ENCODE peak calls at places on chromosomes 7 and 10, in ten cellular contexts. U is H1, T is Panc1, I is GM23338, S is SK-N-MC, B is GM12878, M is transverse colon, Z is endothelial cell of umbilical vein, G is prostate gland, R is HCT116. W is an unnamed sample.

GRCh38 chr10:86188326-86188725 is 178.3 kb downstream of the GRID1 start:
- DNase-seq in U (no peak), T (no peak), I (no peak), S (no peak), B (no peak), M (no peak), Z (no peak), G (no peak), R (no peak), W (no peak)

GRCh38 chr10:49740346-49741107 is 21.6 kb downstream of the OGDHL start:
- DNase-seq in U (no peak), T (no peak), I (no peak), S (no peak), B (no peak), M (no peak), Z (no peak), G (no peak), R (no peak), W (no peak)

GRCh38 chr7:128844777-128845311 is 14.6 kb downstream of the FLNC start:
- DNase-seq in U (no peak), T (no peak), I (no peak), S (no peak), B (no peak), M (no peak), Z (no peak), G (no peak), R (no peak), W (no peak)

GRCh38 chr7:99685129-99685758 is 5.4 kb upstream of the CYP3A5 start:
- DNase-seq in U (no peak), T (no peak), I (no peak), S (no peak), B (no peak), M (no peak), Z (no peak), G (no peak), R (no peak), W (no peak)

GRCh38 chr10:69318997-69319727 is 40.9 kb downstream of the HK1 start:
- DNase-seq in U (no peak), T (no peak), I (no peak), S (no peak), B (no peak), M (peak), Z (peak), G (peak), R (no peak), W (peak)

GRCh38 chr10:117894339-117894738 is 152.4 kb downstream of the RAB11FIP2 start:
- DNase-seq in U (no peak), T (no peak), I (no peak), S (no peak), B (no peak), M (no peak), Z (no peak), G (no peak), R (no peak), W (no peak)

GRCh38 chr10:68397005-68397404 is 10.1 kb downstream of the RUFY2 start:
- DNase-seq in U (no peak), T (no peak), I (no peak), S (no peak), B (no peak), M (no peak), Z (no peak), G (no peak), R (no peak), W (no peak)

GRCh38 chr10:98555011-98555619 is 108.4 kb upstream of the HPS1 start:
- DNase-seq in U (no peak), T (no peak), I (no peak), S (peak), B (no peak), M (no peak), Z (peak), G (no peak), R (no peak), W (no peak)

GRCh38 chr10:48340734-48341133 is 34.3 kb downstream of the MAPK8 start:
- DNase-seq in U (no peak), T (no peak), I (no peak), S (no peak), B (no peak), M (no peak), Z (no peak), G (no peak), R (no peak), W (no peak)

GRCh38 chr10:102347236-102347828 is 48.2 kb upstream of the NFKB2 start:
- DNase-seq in U (peak), T (no peak), I (peak), S (no peak), B (no peak), M (peak), Z (peak), G (peak), R (peak), W (peak)

GRCh38 chr7:99563650-99564049 is 5.2 kb downstream of the ZNF655 start:
- DNase-seq in U (no peak), T (no peak), I (no peak), S (no peak), B (no peak), M (no peak), Z (no peak), G (no peak), R (no peak), W (no peak)

GRCh38 chr10:102869290-102870198 is at the start of gene AS3MT:
- DNase-seq in U (no peak), T (no peak), I (peak), S (no peak), B (no peak), M (peak), Z (peak), G (peak), R (no peak), W (no peak)

GRCh38 chr7:115102738-115103137 is 180.8 kb downstream of the MDFIC start:
- DNase-seq in U (no peak), T (no peak), I (no peak), S (no peak), B (no peak), M (no peak), Z (no peak), G (no peak), R (no peak), W (no peak)
- H3K4me3 ChIP-seq in U (no peak), T (no peak), I (no peak), S (no peak), B (no peak), M (no peak), Z (no peak), G (no peak), R (no peak), W (no peak)

GRCh38 chr10:62377026-62377415 is 2.9 kb downstream of the ZNF365 start:
- DNase-seq in U (no peak), T (no peak), I (no peak), S (no peak), B (no peak), M (no peak), Z (no peak), G (no peak), R (no peak), W (no peak)

GRCh38 chr10:62374862-62375710 is 917 bp downstream of the ZNF365 start:
- DNase-seq in U (no peak), T (no peak), I (peak), S (no peak), B (no peak), M (no peak), Z (no peak), G (no peak), R (no peak), W (no peak)

GRCh38 chr10:62376064-62377025 is 2.2 kb downstream of the ZNF365 start:
- DNase-seq in U (no peak), T (no peak), I (no peak), S (no peak), B (no peak), M (no peak), Z (no peak), G (no peak), R (no peak), W (no peak)

GRCh38 chr10:62373639-62373994 is 552 bp upstream of the ZNF365 start:
- DNase-seq in U (no peak), T (no peak), I (no peak), S (no peak), B (no peak), M (no peak), Z (no peak), G (no peak), R (no peak), W (no peak)

GRCh38 chr10:62373995-62374861 is at the start of gene ZNF365:
- DNase-seq in U (no peak), T (no peak), I (peak), S (no peak), B (no peak), M (no peak), Z (no peak), G (no peak), R (peak), W (peak)
- TF ChIP-seq POLR2AphosphoS5 in U (no peak), T (peak), I (peak), S (no peak), B (no peak), M (no peak), Z (no peak), G (no peak), R (no peak), W (no peak)

GRCh38 chr7:4747746-4748145 is 27.7 kb upstream of the AP5Z1 start:
- DNase-seq in U (no peak), T (no peak), I (no peak), S (no peak), B (no peak), M (no peak), Z (no peak), G (no peak), R (no peak), W (no peak)

GRCh38 chr7:4747013-4747412 is 28.4 kb upstream of the AP5Z1 start:
- DNase-seq in U (no peak), T (no peak), I (no peak), S (no peak), B (no peak), M (no peak), Z (no peak), G (no peak), R (no peak), W (no peak)

GRCh38 chr7:4744391-4745264 is 30.8 kb upstream of the AP5Z1 start:
- DNase-seq in U (peak), T (peak), I (peak), S (peak), B (peak), M (peak), Z (peak), G (peak), R (peak), W (peak)

GRCh38 chr7:4745265-4745919 is 30.0 kb upstream of the AP5Z1 start:
- DNase-seq in U (no peak), T (no peak), I (no peak), S (no peak), B (no peak), M (no peak), Z (no peak), G (no peak), R (no peak), W (no peak)

DNA sequence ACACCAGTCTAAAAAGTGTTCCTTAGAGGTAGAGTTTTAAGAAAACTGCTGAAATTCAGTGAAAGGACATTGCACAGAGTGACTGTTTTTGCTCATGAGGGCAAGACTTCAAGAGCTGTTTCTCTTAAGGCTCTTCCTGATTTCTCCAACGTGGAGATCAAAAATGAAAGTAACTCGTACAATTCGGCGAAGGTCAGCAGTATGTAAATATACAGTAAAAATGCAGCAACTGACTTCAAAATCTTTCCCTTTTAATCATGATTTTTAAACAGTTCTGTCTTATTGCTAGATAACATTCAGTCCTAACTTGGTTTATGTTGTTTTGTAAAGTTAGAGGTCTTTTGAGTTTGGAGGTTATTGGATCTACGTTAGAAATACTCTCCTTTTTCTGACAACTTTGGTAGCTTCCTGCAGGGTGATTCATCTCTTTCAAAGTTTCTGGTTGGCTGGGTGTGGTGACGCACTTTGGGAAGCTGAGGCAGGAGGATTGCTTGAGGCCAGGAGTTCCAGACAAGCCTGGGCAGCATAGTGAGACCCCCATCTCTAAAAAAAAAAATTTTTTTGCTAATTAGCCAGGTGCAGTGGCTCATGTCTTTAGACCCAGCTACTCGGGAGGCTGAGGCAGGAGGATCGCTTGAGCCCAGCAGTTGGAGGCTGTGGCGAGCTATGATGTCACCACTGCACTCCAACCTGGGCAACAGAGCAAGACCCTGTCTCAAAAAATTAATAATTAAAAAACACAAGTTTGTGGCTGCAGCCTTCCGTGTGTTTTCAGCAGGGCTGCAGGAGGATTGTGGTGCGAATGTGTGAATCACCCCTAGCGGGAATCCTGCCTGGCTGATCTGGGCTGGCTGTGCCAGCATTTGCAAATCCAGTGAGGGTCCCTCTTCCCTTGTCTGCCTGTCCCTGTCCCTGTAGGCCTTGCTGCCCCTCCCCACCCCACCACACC is 29.2 kb upstream of the AP5Z1 start:
- DNase-seq in U (no peak), T (no peak), I (no peak), S (no peak), B (peak), M (peak), Z (peak), G (peak), R (no peak), W (no peak)
- H3K4me3 ChIP-seq in U (no peak), T (peak), I (peak), S (peak), B (peak), M (peak), Z (peak), G (peak), R (no peak), W (peak)

GRCh38 chr7:36389371-36390198 is at the start of gene ANLN:
- DNase-seq in U (peak), T (peak), I (peak), S (peak), B (peak), M (peak), Z (peak), G (peak), R (peak), W (peak)
- TF ChIP-seq POLR2AphosphoS5 in U (no peak), T (peak), I (peak), S (peak), B (peak), M (peak), Z (peak), G (peak), R (peak), W (no peak)

GRCh38 chr10:89301721-89302445 is at the start of gene IFIT2:
- DNase-seq in U (no peak), T (peak), I (peak), S (no peak), B (peak), M (peak), Z (peak), G (peak), R (no peak), W (no peak)
- H3K4me3 ChIP-seq in U (no peak), T (peak), I (no peak), S (peak), B (peak), M (peak), Z (peak), G (peak), R (peak), W (peak)

GRCh38 chr10:124415210-124415609 is 3.5 kb downstream of the OAT start:
- DNase-seq in U (no peak), T (no peak), I (no peak), S (no peak), B (no peak), M (no peak), Z (no peak), G (no peak), R (no peak), W (no peak)
- TF ChIP-seq POLR2AphosphoS5 in U (no peak), T (no peak), I (no peak), S (no peak), B (no peak), M (no peak), Z (no peak), G (no peak), R (no peak), W (no peak)

GRCh38 chr10:133231244-133231945 is 1.4 kb downstream of the UTF1 start:
- DNase-seq in U (no peak), T (no peak), I (no peak), S (no peak), B (no peak), M (no peak), Z (no peak), G (no peak), R (no peak), W (no peak)
- H3K4me3 ChIP-seq in U (no peak), T (no peak), I (peak), S (no peak), B (no peak), M (no peak), Z (no peak), G (no peak), R (no peak), W (peak)

GRCh38 chr10:13820119-13820518 is 233.4 kb downstream of the PRPF18 start:
- DNase-seq in U (no peak), T (no peak), I (no peak), S (no peak), B (no peak), M (no peak), Z (no peak), G (no peak), R (no peak), W (no peak)
- TF ChIP-seq POLR2AphosphoS5 in U (no peak), T (no peak), I (no peak), S (no peak), B (no peak), M (no peak), Z (no peak), G (no peak), R (no peak), W (no peak)

DNA sequence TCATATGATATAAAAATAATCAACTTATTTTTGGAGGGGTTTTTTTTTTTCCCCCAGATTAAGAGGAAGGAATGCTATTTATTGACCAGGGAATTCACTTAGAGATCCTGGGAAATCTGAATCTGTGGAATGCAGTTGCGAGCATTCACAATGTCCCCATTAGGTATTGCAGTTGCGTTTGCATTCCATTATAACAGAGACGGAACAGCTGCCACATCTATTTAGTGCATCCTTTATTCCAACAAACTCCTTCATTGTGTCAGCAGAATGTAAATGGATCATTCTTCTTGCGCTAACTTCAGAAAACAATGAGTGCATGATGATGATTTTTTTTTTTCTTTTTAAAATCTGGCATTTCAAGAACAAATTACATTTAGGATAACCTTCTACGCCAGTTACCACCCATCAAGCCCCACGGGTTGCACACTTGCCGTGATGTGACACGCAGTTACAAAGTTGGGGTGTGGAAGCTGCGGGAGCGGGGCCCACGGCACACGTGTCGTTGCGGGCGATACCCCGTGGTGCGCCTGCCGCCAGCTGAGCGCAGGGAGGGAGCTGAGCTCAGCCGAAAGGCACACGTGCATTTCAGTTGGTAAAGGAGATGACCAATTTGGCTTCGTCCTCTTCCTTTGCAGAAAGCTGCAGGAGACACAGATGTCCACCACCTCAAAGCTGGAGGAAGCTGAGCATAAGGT is 175.5 kb upstream of the SH2B2 start:
- DNase-seq in U (no peak), T (no peak), I (peak), S (no peak), B (no peak), M (no peak), Z (no peak), G (no peak), R (no peak), W (no peak)
- H3K4me3 ChIP-seq in U (peak), T (no peak), I (peak), S (no peak), B (no peak), M (no peak), Z (no peak), G (no peak), R (no peak), W (no peak)

DNA sequence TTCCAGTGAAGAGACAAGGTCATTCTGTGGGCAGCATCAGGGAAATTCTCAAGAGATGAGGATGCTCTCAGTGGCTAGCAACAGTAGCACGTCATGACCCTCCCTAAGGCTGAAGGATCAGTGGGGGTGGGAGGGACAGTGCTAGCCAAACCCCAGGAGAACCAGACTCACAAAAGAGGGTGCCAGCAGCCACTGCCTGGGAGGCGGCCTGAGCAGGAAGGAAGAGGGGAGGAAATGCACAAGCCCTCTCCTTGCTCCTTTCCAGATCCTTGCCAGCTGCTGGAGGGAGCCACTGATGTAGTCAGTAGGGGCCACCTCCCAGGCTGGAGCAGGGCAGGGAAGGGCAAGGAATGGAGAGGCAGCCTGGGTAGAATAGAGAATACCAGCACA is 302.7 kb downstream of the RPS24 start:
- DNase-seq in U (no peak), T (peak), I (no peak), S (no peak), B (no peak), M (no peak), Z (peak), G (peak), R (no peak), W (no peak)
- TF ChIP-seq POLR2AphosphoS5 in U (no peak), T (no peak), I (no peak), S (no peak), B (no peak), M (no peak), Z (peak), G (no peak), R (no peak), W (no peak)

W was measured in breast epithelium.